ENCODE peak calls at places on chromosomes 5 and 9, in eight cellular contexts. One of them, this sample, is unnamed.

GRCh38 chr5:129670944-129671343 is 77.0 kb upstream of the MINAR2 start:
- DNase-seq in astrocyte of the cerebellum: peak; percentile 33
- DNase-seq in GM06990: no peak
- DNase-seq in stimulated activated CD4-positive, alpha-beta T cell treated with anti-CD3 and anti-CD28 coated beads, Interleukin-2, amount 100 ng/mL, for 48 hours: no peak
- DNase-seq in cardiac fibroblast: peak; percentile 56
- DNase-seq in CD4-positive, alpha-beta T cell: no peak
- DNase-seq in A172: peak; percentile 35
- DNase-seq in T-helper 1 cell: no peak
- DNase-seq in this sample: peak; percentile 86

GRCh38 chr9:93962561-93963440 is 7.6 kb upstream of the BARX1 start:
- DNase-seq in astrocyte of the cerebellum: peak; percentile 73
- DNase-seq in GM06990: no peak
- DNase-seq in stimulated activated CD4-positive, alpha-beta T cell treated with anti-CD3 and anti-CD28 coated beads, Interleukin-2, amount 100 ng/mL, for 48 hours: peak; percentile 81
- DNase-seq in cardiac fibroblast: peak; percentile 91
- DNase-seq in CD4-positive, alpha-beta T cell: peak; percentile 64
- DNase-seq in A172: peak; percentile 93
- DNase-seq in T-helper 1 cell: peak; percentile 61
- DNase-seq in this sample: peak; percentile 77

GRCh38 chr5:60541980-60542379 is 158.0 kb downstream of the DEPDC1B start:
- DNase-seq in astrocyte of the cerebellum: no peak
- DNase-seq in GM06990: no peak
- DNase-seq in stimulated activated CD4-positive, alpha-beta T cell treated with anti-CD3 and anti-CD28 coated beads, Interleukin-2, amount 100 ng/mL, for 48 hours: no peak
- DNase-seq in cardiac fibroblast: peak; percentile 85
- DNase-seq in CD4-positive, alpha-beta T cell: no peak
- DNase-seq in A172: peak; percentile 29
- DNase-seq in T-helper 1 cell: no peak
- DNase-seq in this sample: peak; percentile 52

GRCh38 chr5:149140197-149141002 is 893 bp upstream of the ABLIM3 start:
- DNase-seq in astrocyte of the cerebellum: no peak
- DNase-seq in GM06990: no peak
- DNase-seq in stimulated activated CD4-positive, alpha-beta T cell treated with anti-CD3 and anti-CD28 coated beads, Interleukin-2, amount 100 ng/mL, for 48 hours: no peak
- DNase-seq in cardiac fibroblast: no peak
- DNase-seq in CD4-positive, alpha-beta T cell: no peak
- DNase-seq in A172: no peak
- DNase-seq in T-helper 1 cell: no peak
- DNase-seq in this sample: no peak

GRCh38 chr5:67383451-67383850 is 186.9 kb upstream of the CD180 start:
- DNase-seq in astrocyte of the cerebellum: no peak
- DNase-seq in GM06990: no peak
- DNase-seq in stimulated activated CD4-positive, alpha-beta T cell treated with anti-CD3 and anti-CD28 coated beads, Interleukin-2, amount 100 ng/mL, for 48 hours: no peak
- DNase-seq in cardiac fibroblast: no peak
- DNase-seq in CD4-positive, alpha-beta T cell: no peak
- DNase-seq in A172: no peak
- DNase-seq in T-helper 1 cell: no peak
- DNase-seq in this sample: peak; percentile 8

GRCh38 chr9:125409637-125410521 is 148.3 kb downstream of the GAPVD1 start:
- DNase-seq in astrocyte of the cerebellum: no peak
- DNase-seq in GM06990: no peak
- DNase-seq in stimulated activated CD4-positive, alpha-beta T cell treated with anti-CD3 and anti-CD28 coated beads, Interleukin-2, amount 100 ng/mL, for 48 hours: no peak
- DNase-seq in cardiac fibroblast: peak; percentile 58
- DNase-seq in CD4-positive, alpha-beta T cell: peak; percentile 15
- DNase-seq in A172: peak; percentile 73
- DNase-seq in T-helper 1 cell: no peak
- DNase-seq in this sample: peak; percentile 46

GRCh38 chr9:131676431-131676972 is 63.4 kb downstream of the RAPGEF1 start:
- DNase-seq in astrocyte of the cerebellum: no peak
- DNase-seq in GM06990: no peak
- DNase-seq in stimulated activated CD4-positive, alpha-beta T cell treated with anti-CD3 and anti-CD28 coated beads, Interleukin-2, amount 100 ng/mL, for 48 hours: no peak
- DNase-seq in cardiac fibroblast: no peak
- DNase-seq in CD4-positive, alpha-beta T cell: peak; percentile 55
- DNase-seq in A172: no peak
- DNase-seq in T-helper 1 cell: peak; percentile 41
- DNase-seq in this sample: no peak

GRCh38 chr9:133581553-133582343 is 27.4 kb downstream of the FAM163B start:
- DNase-seq in astrocyte of the cerebellum: no peak
- DNase-seq in GM06990: no peak
- DNase-seq in stimulated activated CD4-positive, alpha-beta T cell treated with anti-CD3 and anti-CD28 coated beads, Interleukin-2, amount 100 ng/mL, for 48 hours: no peak
- DNase-seq in cardiac fibroblast: peak; percentile 99
- DNase-seq in CD4-positive, alpha-beta T cell: no peak
- DNase-seq in A172: no peak
- DNase-seq in T-helper 1 cell: no peak
- DNase-seq in this sample: no peak

GRCh38 chr5:1755321-1755949 is 44.2 kb downstream of the MRPL36 start:
- DNase-seq in astrocyte of the cerebellum: no peak
- DNase-seq in GM06990: no peak
- DNase-seq in stimulated activated CD4-positive, alpha-beta T cell treated with anti-CD3 and anti-CD28 coated beads, Interleukin-2, amount 100 ng/mL, for 48 hours: no peak
- DNase-seq in cardiac fibroblast: no peak
- DNase-seq in CD4-positive, alpha-beta T cell: no peak
- DNase-seq in A172: no peak
- DNase-seq in T-helper 1 cell: no peak
- DNase-seq in this sample: no peak